ENCODE peak calls at places on chromosome X, in six cellular contexts. G is ovary, F is transverse colon, W is A549, O is upper lobe of left lung, L is HepG2. Q is an unnamed sample.

GRCh38 chrX:8179653-8180052 is 8.6 kb upstream of the VCX2 start:
- DNase-seq in L (no peak), G (no peak), W (peak; percentile 1), F (no peak), O (no peak), Q (no peak)

GRCh38 chrX:86455495-86455894 is 307.2 kb downstream of the DACH2 start:
- DNase-seq in O (no peak), G (no peak), W (no peak), L (no peak), F (no peak), Q (no peak)

GRCh38 chrX:96563663-96564062 is 121.0 kb upstream of the DIAPH2 start:
- DNase-seq in G (no peak), L (no peak), W (no peak), F (no peak), O (no peak), Q (no peak)

GRCh38 chrX:122269243-122269781 is 914.8 kb upstream of the GRIA3 start:
- DNase-seq in O (no peak), G (no peak), L (no peak), F (no peak), W (no peak), Q (no peak)

GRCh38 chrX:13078739-13079444 is 34.5 kb upstream of the FAM9C start:
- DNase-seq in W (no peak), G (peak; percentile 41), O (no peak), F (peak; percentile 41), L (no peak), Q (no peak)

GRCh38 chrX:108171671-108172070 is 80.1 kb downstream of the ATG4A start:
- DNase-seq in F (no peak), G (no peak), W (no peak), O (no peak), L (no peak), Q (no peak)

GRCh38 chrX:148530464-148531077 is 30.2 kb downstream of the AFF2 start:
- DNase-seq in O (no peak), W (no peak), G (no peak), F (no peak), L (no peak), Q (no peak)

GRCh38 chrX:11444052-11444451 is 150.8 kb downstream of the AMELX start:
- DNase-seq in G (no peak), O (no peak), F (no peak), W (no peak), L (no peak), Q (no peak)

GRCh38 chrX:9862953-9863352 is 76.7 kb downstream of the SHROOM2 start:
- DNase-seq in W (no peak), G (no peak), O (no peak), L (no peak), F (no peak), Q (no peak)

GRCh38 chrX:77785400-77785745 is 643 bp downstream of the ATRX start:
- DNase-seq in F (peak; percentile 13), L (no peak), O (no peak), G (peak; percentile 35), W (peak; percentile 28), Q (no peak)

GRCh38 chrX:144896323-144896722 is 351.0 kb upstream of the SPANXN1 start:
- DNase-seq in W (no peak), F (no peak), O (no peak), L (no peak), G (no peak), Q (no peak)

GRCh38 chrX:64206556-64207162 is 1.2 kb upstream of the AMER1 start:
- DNase-seq in O (no peak), F (peak; percentile 10), W (no peak), G (peak; percentile 47), L (no peak), Q (no peak)

GRCh38 chrX:150547511-150548115 is 20.8 kb upstream of the MTM1 start:
- DNase-seq in O (peak; percentile 93), W (peak; percentile 51), G (peak; percentile 84), L (no peak), F (peak; percentile 68), Q (peak; percentile 80)

GRCh38 chrX:97504435-97504834 is 620.7 kb downstream of the RPA4 start:
- DNase-seq in G (no peak), O (no peak), F (no peak), W (no peak), L (no peak), Q (no peak)

GRCh38 chrX:150007356-150007755 is 69.1 kb upstream of the EOLA2 start:
- DNase-seq in O (no peak), W (no peak), L (no peak), G (no peak), F (no peak), Q (no peak)

GRCh38 chrX:75603833-75604232 is 81.0 kb upstream of the ZDHHC15 start:
- DNase-seq in W (peak; percentile 16), O (no peak), L (peak; percentile 7), F (no peak), G (no peak), Q (no peak)

GRCh38 chrX:23386726-23387125 is 52.1 kb downstream of the PTCHD1 start:
- DNase-seq in O (no peak), G (no peak), W (no peak), F (no peak), L (no peak), Q (no peak)

GRCh38 chrX:2691543-2692220 is 587 bp downstream of the CD99 start:
- DNase-seq in O (peak; percentile 89), G (peak; percentile 69), W (peak; percentile 52), F (peak; percentile 41), L (no peak), Q (peak; percentile 82)

GRCh38 chrX:131944936-131945902 is 77.9 kb upstream of the STK26 start:
- DNase-seq in G (no peak), W (no peak), L (no peak), F (no peak), O (no peak), Q (no peak)

GRCh38 chrX:68999931-69000330 is 165.3 kb downstream of the PJA1 start:
- DNase-seq in G (no peak), W (no peak), L (no peak), F (no peak), O (no peak), Q (no peak)

GRCh38 chrX:140586951-140587350 is 82.1 kb upstream of the SOX3 start:
- DNase-seq in W (no peak), G (no peak), O (no peak), L (no peak), F (no peak), Q (no peak)

GRCh38 chrX:31112226-31112999 is 40.6 kb upstream of the FTHL17 start:
- DNase-seq in L (no peak), G (no peak), O (no peak), W (no peak), F (no peak), Q (no peak)

GRCh38 chrX:129808163-129808828 is 28.5 kb downstream of the SASH3 start:
- DNase-seq in L (no peak), G (no peak), O (no peak), W (no peak), F (no peak), Q (no peak)

GRCh38 chrX:32749075-32749474 is 462.3 kb downstream of the DMD start:
- DNase-seq in G (no peak), L (no peak), O (no peak), W (no peak), F (no peak), Q (no peak)

GRCh38 chrX:110734894-110735541 is 60.6 kb downstream of the CHRDL1 start:
- DNase-seq in F (no peak), L (no peak), W (no peak), G (no peak), O (no peak), Q (no peak)

GRCh38 chrX:74133156-74133796 is 170.7 kb upstream of the ZCCHC13 start:
- DNase-seq in L (peak; percentile 46), W (peak; percentile 46), F (no peak), G (no peak), O (no peak), Q (no peak)

GRCh38 chrX:68929332-68930150 is 100.7 kb downstream of the EFNB1 start:
- DNase-seq in L (no peak), W (no peak), G (peak; percentile 47), O (no peak), F (no peak), Q (no peak)

GRCh38 chrX:124217289-124218251 is 114.9 kb upstream of the TEX13D start:
- DNase-seq in L (peak; percentile 66), W (no peak), O (no peak), F (peak; percentile 37), G (no peak), Q (no peak)

GRCh38 chrX:134813697-134814096 is 155.4 kb upstream of the PLAC1 start:
- DNase-seq in O (no peak), L (no peak), F (no peak), W (no peak), G (no peak), Q (no peak)

GRCh38 chrX:120456973-120457372 is 12.1 kb downstream of the LAMP2 start:
- DNase-seq in L (no peak), O (no peak), G (no peak), W (no peak), F (no peak), Q (no peak)

GRCh38 chrX:136055651-136056221 is 70.5 kb downstream of the SLC9A6 start:
- DNase-seq in F (no peak), W (no peak), L (no peak), O (no peak), G (no peak), Q (no peak)

GRCh38 chrX:53357799-53358530 is 64.5 kb downstream of the SMC1A start:
- DNase-seq in W (no peak), L (no peak), O (no peak), F (no peak), G (no peak), Q (no peak)

DNA sequence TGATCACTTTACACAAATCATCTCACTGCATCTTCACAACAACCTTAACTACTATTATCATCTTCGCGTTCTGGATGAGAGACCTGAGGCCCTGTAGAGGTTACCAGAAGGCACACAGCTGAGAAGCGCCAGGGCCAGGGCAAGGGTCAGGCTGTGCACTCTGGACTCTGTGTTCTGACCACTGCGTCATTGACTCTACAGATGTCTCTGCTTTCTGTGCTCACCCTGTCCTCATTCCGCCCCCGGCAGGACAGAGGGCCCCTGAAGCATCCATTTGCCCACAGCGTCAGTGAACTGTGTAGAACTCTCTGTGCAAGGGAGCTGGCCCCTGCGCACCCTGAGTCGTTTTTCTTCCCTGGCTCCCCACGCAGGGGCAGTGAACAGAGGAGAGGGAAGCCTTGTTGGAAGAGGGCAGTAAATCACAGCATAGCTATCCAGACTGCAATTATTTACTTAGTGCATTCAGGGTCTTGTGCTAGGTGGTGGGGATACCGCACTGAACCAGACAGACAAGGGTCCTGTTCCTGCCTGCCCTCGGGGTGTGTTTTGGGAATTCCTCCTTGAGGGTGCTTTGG is 6.1 kb upstream of the WAS start:
- DNase-seq in L (peak; percentile 67), O (no peak), W (no peak), G (no peak), F (no peak), Q (no peak)
- TF ChIP-seq POLR2A in L (peak; percentile 64), O (no peak), W (no peak), G (no peak), F (no peak), Q (no peak)

GRCh38 chrX:138708268-138708667 is 3.2 kb downstream of the FGF13 start:
- DNase-seq in W (no peak), G (no peak), O (no peak), L (no peak), F (no peak), Q (no peak)
- H3K9me3 ChIP-seq in W (no peaks in the 10 kb centered on the region), G (no peaks in the 10 kb centered on the region), O (peaks cover 3% of the 10 kb centered on the region), L (no peaks in the 10 kb centered on the region), F (no peaks in the 10 kb centered on the region), Q (no peaks in the 10 kb centered on the region)

GRCh38 chrX:40297949-40298539 is 200.3 kb upstream of the BCOR start:
- DNase-seq in G (no peak), W (no peak), F (no peak), O (no peak), L (no peak), Q (no peak)
- TF ChIP-seq EP300 in G (no peak), W (no peak), F (no peak), O (no peak), L (no peak), Q (no peak)

GRCh38 chrX:47230136-47230868 is 2.5 kb upstream of the USP11 start:
- DNase-seq in O (no peak), F (no peak), G (no peak), L (no peak), W (no peak), Q (peak; percentile 21)
- TF ChIP-seq POLR2A in O (no peak), F (no peak), G (no peak), L (no peak), W (no peak), Q (no peak)

Q was measured in suprapubic skin.